ENCODE peak calls at places on chromosomes 2 and 18, in four cellular contexts. X is HepG2, H is GM12878, T is H1. S is an unnamed sample.

GRCh38 chr18:62336618-62337017 is 11.5 kb downstream of the TNFRSF11A start:
- DNase-seq in X (no peak), H (no peak), T (peak; percentile 23), S (no peak)

GRCh38 chr2:229164545-229165249 is 106.4 kb downstream of the PID1 start:
- DNase-seq in X (no peak), H (no peak), T (no peak), S (no peak)

GRCh38 chr2:200247494-200247893 is 59.0 kb upstream of the SPATS2L start:
- DNase-seq in X (no peak), H (no peak), T (no peak), S (no peak)

GRCh38 chr2:146412625-146413024 is 1432.2 kb upstream of the ACVR2A start:
- DNase-seq in X (peak; percentile 61), H (no peak), T (peak; percentile 83), S (peak; percentile 11)

GRCh38 chr2:241201445-241202267 is 13.2 kb downstream of the ANO7 start:
- DNase-seq in X (no peak), H (no peak), T (no peak), S (no peak)

GRCh38 chr2:5723791-5724735 is 31.9 kb downstream of the SOX11 start:
- DNase-seq in X (no peak), H (no peak), T (peak; percentile 38), S (no peak)

GRCh38 chr2:74267068-74267467 is 68.7 kb downstream of the MTHFD2 start:
- DNase-seq in X (peak; percentile 57), H (no peak), T (no peak), S (no peak)

GRCh38 chr2:74845217-74845751 is 11.4 kb downstream of the HK2 start:
- DNase-seq in X (no peak), H (no peak), T (peak; percentile 56), S (no peak)

GRCh38 chr2:107020386-107020785 is 134.4 kb upstream of the ST6GAL2 start:
- DNase-seq in X (no peak), H (no peak), T (no peak), S (no peak)

GRCh38 chr18:26549486-26550435 is 1.4 kb upstream of the KCTD1 start:
- DNase-seq in X (peak; percentile 12), H (no peak), T (peak; percentile 75), S (no peak)

GRCh38 chr18:79540161-79540913 is 139.3 kb upstream of the CTDP1 start:
- DNase-seq in X (no peak), H (no peak), T (no peak), S (no peak)

GRCh38 chr18:48208432-48208948 is 200.7 kb downstream of the ZBTB7C start:
- DNase-seq in X (no peak), H (no peak), T (no peak), S (no peak)

GRCh38 chr18:22523481-22523880 is 105.8 kb upstream of the CTAGE1 start:
- DNase-seq in X (no peak), H (no peak), T (no peak), S (no peak)

GRCh38 chr18:22827216-22827615 is 105.9 kb upstream of the RBBP8 start:
- DNase-seq in X (no peak), H (no peak), T (no peak), S (no peak)

GRCh38 chr2:102350118-102350793 is 5.3 kb upstream of the IL18R1 start:
- DNase-seq in X (no peak), H (no peak), T (no peak), S (no peak)

GRCh38 chr2:119730598-119731278 is 29.0 kb upstream of the PTPN4 start:
- DNase-seq in X (no peak), H (no peak), T (no peak), S (no peak)

GRCh38 chr18:7921938-7922587 is 354.9 kb downstream of the PTPRM start:
- DNase-seq in X (peak; percentile 76), H (no peak), T (no peak), S (no peak)

GRCh38 chr2:178225011-178225817 is 30.9 kb downstream of the OSBPL6 start:
- DNase-seq in X (no peak), H (no peak), T (no peak), S (no peak)

GRCh38 chr2:233094614-233095013 is 34.5 kb downstream of the INPP5D start:
- DNase-seq in X (no peak), H (no peak), T (no peak), S (no peak)

GRCh38 chr18:61335737-61336555 is 2.7 kb downstream of the CDH20 start:
- DNase-seq in X (no peak), H (no peak), T (no peak), S (no peak)

DNA sequence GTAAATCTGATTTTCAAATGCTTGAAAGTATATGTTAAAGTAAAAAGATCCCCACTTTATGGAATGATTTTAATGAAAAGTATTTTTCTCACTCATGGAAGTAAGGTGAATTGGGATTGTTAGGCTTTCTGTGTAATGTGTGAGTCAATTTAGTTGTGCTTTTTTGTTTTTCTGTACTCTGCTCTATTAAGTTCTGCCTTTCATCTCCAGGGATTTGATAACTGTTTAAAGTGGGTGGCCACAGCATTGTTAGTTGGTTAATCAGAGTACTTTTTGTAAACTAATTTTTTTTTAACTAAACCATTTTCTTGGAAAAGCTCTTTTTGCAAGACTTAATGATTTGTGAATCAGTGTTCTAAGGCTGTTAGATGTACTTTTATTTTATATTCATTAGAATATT is 76.8 kb downstream of the ABI2 start:
- DNase-seq in X (no peak), H (no peak), T (no peak), S (no peak)
- TF ChIP-seq SUZ12 in X (no peak), H (no peak), T (no peak), S (no peak)

GRCh38 chr2:15985531-15985930 is 45.2 kb downstream of the MYCN start:
- DNase-seq in X (no peak), H (no peak), T (no peak), S (no peak)
- H3K4me1 ChIP-seq in X (peaks cover 6% of the 10 kb centered on the region), H (no peaks in the 10 kb centered on the region), T (peaks cover 9% of the 10 kb centered on the region), S (peaks cover 12% of the 10 kb centered on the region)

GRCh38 chr18:68376931-68377330 is 338.0 kb downstream of the TMX3 start:
- DNase-seq in X (no peak), H (no peak), T (no peak), S (no peak)
- TF ChIP-seq SUZ12 in X (no peak), H (no peak), T (no peak), S (no peak)

GRCh38 chr2:134191835-134192234 is 62.0 kb upstream of the MGAT5 start:
- DNase-seq in X (no peak), H (no peak), T (no peak), S (no peak)

GRCh38 chr2:134193006-134193405 is 60.9 kb upstream of the MGAT5 start:
- DNase-seq in X (no peak), H (no peak), T (no peak), S (no peak)

GRCh38 chr2:134195341-134195740 is 58.5 kb upstream of the MGAT5 start:
- DNase-seq in X (no peak), H (no peak), T (no peak), S (no peak)

GRCh38 chr2:134194519-134194918 is 59.4 kb upstream of the MGAT5 start:
- DNase-seq in X (no peak), H (no peak), T (no peak), S (no peak)

DNA sequence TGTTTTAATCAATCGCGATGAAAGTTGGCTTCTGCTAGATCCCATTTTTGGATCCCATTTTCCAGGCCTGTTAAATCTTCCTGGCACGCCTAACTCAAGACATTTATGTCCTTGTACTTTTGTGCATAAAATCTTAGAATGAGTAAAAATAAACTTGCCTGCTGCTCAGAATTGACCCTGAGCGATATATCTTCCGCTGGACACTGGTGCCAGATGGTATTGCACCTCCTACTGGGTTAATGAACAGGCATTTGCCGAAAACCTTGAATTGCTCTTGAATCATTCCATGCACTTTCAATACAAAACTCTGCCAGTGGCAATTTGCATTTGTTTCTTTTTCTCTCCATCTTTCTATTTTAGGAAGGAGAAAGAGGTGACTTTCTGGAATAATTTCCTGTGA is 60.1 kb upstream of the MGAT5 start:
- DNase-seq in X (no peak), H (no peak), T (no peak), S (no peak)
- H3K4me1 ChIP-seq in X (peaks cover 17% of the 10 kb centered on the region), H (peaks cover 34% of the 10 kb centered on the region), T (peaks cover 5% of the 10 kb centered on the region), S (peaks cover 2% of the 10 kb centered on the region)

S was measured in NT2/D1.